ENCODE peak calls at places on chromosomes 7 and 10, in seven cellular contexts. B is hepatocyte; R is stimulated activated CD4-positive, alpha-beta T cell treated with anti-CD3 and anti-CD28 coated beads, Interleukin-15, amount 100 ng/mL, for 24 hours; U is ecto neural progenitor cell; Y is H9; H is hypothalamus; K is neuronal stem cell. Z is an unnamed sample.

GRCh38 chr10:113476191-113476590 is 76.7 kb upstream of the HABP2 start:
- DNase-seq in U (no peak), H (no peak), K (no peak), Y (no peak), B (no peak), R (no peak), Z (no peak)

GRCh38 chr7:140889645-140890044 is 35.1 kb downstream of the BRAF start:
- DNase-seq in H (no peak), Y (no peak), B (no peak), K (no peak), R (no peak), U (no peak), Z (no peak)

GRCh38 chr7:69687739-69688431 is 89.6 kb downstream of the AUTS2 start:
- DNase-seq in R (no peak), Y (no peak), H (no peak), U (no peak), K (no peak), B (no peak), Z (no peak)

GRCh38 chr10:12448729-12449391 is 99.5 kb downstream of the CAMK1D start:
- DNase-seq in R (peak; percentile 78), Y (no peak), B (no peak), H (no peak), K (no peak), U (no peak), Z (peak; percentile 48)

GRCh38 chr10:110840225-110840922 is 31.4 kb upstream of the PDCD4 start:
- DNase-seq in R (no peak), H (no peak), B (peak; percentile 67), K (no peak), Y (no peak), U (no peak), Z (no peak)

GRCh38 chr7:7177044-7177517 is 5.3 kb upstream of the C1GALT1 start:
- DNase-seq in R (no peak), K (peak; percentile 43), U (no peak), Y (no peak), H (no peak), B (peak; percentile 75), Z (no peak)

GRCh38 chr10:15419279-15419874 is 48.3 kb upstream of the FAM171A1 start:
- DNase-seq in K (peak; percentile 30), B (peak; percentile 75), Y (no peak), H (peak; percentile 3), U (no peak), R (peak; percentile 39), Z (peak; percentile 68)

GRCh38 chr10:63083904-63084689 is 49.0 kb upstream of the NRBF2 start:
- DNase-seq in B (peak; percentile 76), K (peak; percentile 35), R (peak; percentile 53), U (no peak), Y (peak; percentile 35), H (peak; percentile 22), Z (peak; percentile 73)

GRCh38 chr10:47282005-47282656 is 17.9 kb upstream of the GDF10 start:
- DNase-seq in Y (no peak), B (no peak), R (no peak), H (no peak), U (no peak), K (no peak), Z (no peak)

GRCh38 chr10:45421231-45422097 is 47.4 kb downstream of the ALOX5 start:
- DNase-seq in R (no peak), H (no peak), K (no peak), U (no peak), Y (no peak), B (no peak), Z (peak; percentile 11)

GRCh38 chr7:100882201-100882600 is 7.3 kb downstream of the SRRT start:
- DNase-seq in Y (no peak), H (no peak), K (no peak), B (no peak), R (no peak), U (no peak), Z (no peak)

GRCh38 chr7:28865494-28866257 is 92.5 kb downstream of the TRIL start:
- DNase-seq in H (no peak), U (no peak), R (no peak), B (peak; percentile 16), K (no peak), Y (no peak), Z (peak; percentile 34)